ENCODE peak calls at places on chromosomes 4 and X, in ten cellular contexts. F, B, P, M, O, W, C, V, E and N are unnamed samples.

GRCh38 chrX:111652719-111653118 is 28.3 kb upstream of the ALG13 start:
- DNase-seq in P (no peak), B (no peak), W (no peak), C (no peak), F (no peak), E (no peak), O (no peak), M (no peak), V (no peak), N (no peak)

GRCh38 chr4:40719008-40719623 is 30.6 kb upstream of the NSUN7 start:
- DNase-seq in W (no peak), V (no peak), M (no peak), E (no peak), B (no peak), F (peak), P (no peak), C (peak), O (no peak), N (peak)

GRCh38 chr4:7839856-7840255 is 99.8 kb downstream of the AFAP1 start:
- DNase-seq in B (no peak), C (no peak), V (no peak), W (no peak), F (no peak), M (no peak), O (no peak), P (no peak), E (no peak), N (no peak)

GRCh38 chrX:11665144-11666040 is at the start of gene ARHGAP6:
- DNase-seq in B (no peak), V (peak), W (no peak), P (peak), O (peak), E (no peak), M (no peak), F (peak), C (no peak), N (peak)

GRCh38 chr4:170388255-170388654 is 298.5 kb upstream of the AADAT start:
- DNase-seq in F (peak), O (no peak), M (no peak), V (no peak), P (no peak), B (no peak), E (no peak), W (peak), C (no peak), N (no peak)

GRCh38 chr4:23083391-23083790 is 390.7 kb downstream of the GBA3 start:
- DNase-seq in F (no peak), O (no peak), E (no peak), W (no peak), M (no peak), B (no peak), C (no peak), P (no peak), V (no peak), N (no peak)

GRCh38 chrX:56782791-56783449 is 53.9 kb downstream of the NBDY start:
- DNase-seq in E (no peak), P (no peak), M (peak), C (no peak), B (no peak), F (no peak), O (no peak), W (no peak), V (no peak), N (no peak)

GRCh38 chr4:134687646-134688628 is 486.3 kb upstream of the PABPC4L start:
- DNase-seq in O (no peak), F (no peak), B (no peak), V (no peak), E (no peak), C (no peak), W (no peak), P (no peak), M (no peak), N (no peak)

GRCh38 chr4:124437853-124438495 is 274.6 kb downstream of the ANKRD50 start:
- DNase-seq in C (no peak), O (no peak), B (no peak), M (no peak), E (no peak), F (no peak), P (no peak), V (peak), W (no peak), N (no peak)

GRCh38 chr4:153937289-153937688 is 148.4 kb upstream of the SFRP2 start:
- DNase-seq in E (no peak), O (no peak), M (no peak), P (no peak), F (no peak), B (no peak), C (no peak), W (no peak), V (no peak), N (no peak)

GRCh38 chrX:142804085-142804484 is 221.6 kb upstream of the SPANXN4 start:
- DNase-seq in P (no peak), M (no peak), E (no peak), V (no peak), B (no peak), C (no peak), W (no peak), F (no peak), O (no peak), N (no peak)
- TF ChIP-seq CTCF in P (peak), M (no peak), E (no peak), V (no peak), B (no peak), C (peak), W (no peak), F (no peak), O (no peak), N (no peak)

DNA sequence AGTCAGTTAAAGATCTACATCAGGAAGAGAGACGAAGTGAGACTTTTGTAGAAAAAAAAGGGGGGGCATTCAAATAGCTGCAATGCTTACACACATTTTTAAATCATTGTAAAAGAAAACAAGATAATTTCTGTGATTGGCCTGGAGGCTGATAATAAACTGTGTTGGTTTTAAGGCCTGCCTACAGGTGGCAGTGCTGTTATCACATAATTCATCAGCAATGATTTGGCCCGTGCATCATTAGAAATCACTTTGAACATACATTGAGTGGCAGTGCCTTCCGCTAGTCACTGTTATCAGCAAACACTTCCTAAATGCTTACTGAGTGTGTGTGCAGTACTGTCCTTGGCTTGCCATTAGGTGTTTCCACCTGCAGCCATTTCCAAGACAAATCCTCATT is 831.9 kb downstream of the TRIML1 start:
- DNase-seq in P (no peak), C (peak), E (no peak), W (no peak), O (no peak), M (no peak), B (no peak), F (no peak), V (no peak), N (no peak)
- TF ChIP-seq CTCF in P (peak), C (peak), E (no peak), W (peak), O (no peak), M (peak), B (no peak), F (peak), V (no peak), N (no peak)

DNA sequence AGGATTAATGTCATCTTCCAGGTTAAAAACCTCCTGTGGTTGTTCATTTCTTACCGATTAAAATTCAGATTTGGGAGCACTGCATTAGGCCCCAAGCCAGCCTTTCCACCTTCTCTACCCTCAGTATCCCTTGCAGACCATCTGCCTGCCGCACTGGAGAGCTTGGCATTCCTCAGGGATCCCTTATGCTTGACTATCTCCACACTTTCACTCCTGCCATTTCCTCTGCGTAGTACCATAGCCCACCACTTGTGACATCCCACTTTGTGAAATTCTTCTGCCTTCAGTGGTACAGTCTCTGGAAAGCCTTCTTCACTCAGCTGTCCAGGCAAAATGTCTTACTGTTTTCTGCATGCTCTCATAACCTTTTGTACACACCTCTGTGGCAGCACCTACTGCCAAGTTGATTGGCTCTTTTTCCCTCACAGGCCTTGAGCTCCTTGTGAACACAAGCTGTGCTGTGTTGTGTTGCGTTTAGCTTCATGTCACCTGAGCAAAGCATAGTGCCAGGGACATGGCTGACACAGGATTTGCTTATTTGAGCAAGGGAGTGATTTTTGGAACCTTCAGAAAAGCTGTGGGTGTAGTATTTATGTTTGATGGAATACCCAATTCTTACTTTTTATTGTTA is 156.4 kb downstream of the ARX start:
- DNase-seq in F (no peak), V (no peak), E (no peak), C (no peak), P (no peak), W (no peak), M (no peak), O (no peak), B (no peak), N (no peak)
- TF ChIP-seq CTCF in F (no peak), V (no peak), E (no peak), C (no peak), P (no peak), W (no peak), M (no peak), O (no peak), B (no peak), N (no peak)

DNA sequence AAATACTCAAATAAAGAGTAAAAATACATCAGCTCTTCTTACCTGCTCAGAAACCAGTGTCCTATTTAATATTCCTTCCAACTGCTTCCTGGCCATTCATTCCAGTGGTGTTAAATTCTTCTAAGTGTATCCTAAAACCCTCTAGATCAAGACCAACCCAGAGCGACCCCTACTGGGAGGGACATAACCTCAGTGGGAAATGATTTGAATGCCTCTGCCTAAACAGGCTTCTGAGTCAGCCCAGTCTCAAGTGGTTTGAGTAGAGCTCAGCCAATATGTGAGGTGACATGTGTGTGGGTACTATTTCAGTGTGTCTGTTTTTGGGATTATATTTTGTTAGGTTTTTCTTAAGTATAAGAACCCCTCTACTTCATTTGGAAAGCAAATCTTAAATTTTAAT is 133.6 kb upstream of the ARHGEF9 start:
- DNase-seq in F (no peak), E (no peak), V (no peak), O (no peak), C (peak), W (no peak), M (no peak), B (no peak), P (no peak), N (no peak)
- TF ChIP-seq CTCF in F (peak), E (no peak), V (no peak), O (no peak), C (peak), W (no peak), M (no peak), B (peak), P (no peak), N (no peak)

DNA sequence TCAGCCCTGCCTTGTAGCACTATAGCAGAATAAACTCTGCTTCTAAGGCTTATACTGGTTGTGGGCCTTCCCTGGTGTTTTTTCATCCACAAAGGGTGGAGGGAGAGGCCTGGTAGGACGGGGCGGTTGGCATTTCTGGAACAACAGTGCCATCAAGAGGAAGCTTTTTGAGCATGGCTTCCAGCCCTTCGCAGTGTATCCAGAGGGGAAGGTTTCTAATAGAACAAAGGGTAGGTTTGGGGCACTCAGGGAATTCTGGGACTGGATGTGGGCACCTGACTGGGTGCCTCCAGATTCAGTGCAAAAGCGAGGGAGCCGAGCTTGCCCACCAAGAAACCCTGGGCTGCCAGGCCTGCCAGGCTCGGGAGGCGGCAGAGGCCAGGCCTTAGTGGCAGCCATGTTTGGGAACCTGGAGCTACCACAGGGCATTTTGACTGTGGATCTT is 229.6 kb upstream of the AGTR2 start:
- DNase-seq in B (no peak), C (peak), W (no peak), O (peak), M (peak), V (no peak), F (peak), E (no peak), P (no peak), N (no peak)
- TF ChIP-seq CTCF in B (peak), C (peak), W (no peak), O (peak), M (peak), V (no peak), F (no peak), E (no peak), P (no peak), N (no peak)

DNA sequence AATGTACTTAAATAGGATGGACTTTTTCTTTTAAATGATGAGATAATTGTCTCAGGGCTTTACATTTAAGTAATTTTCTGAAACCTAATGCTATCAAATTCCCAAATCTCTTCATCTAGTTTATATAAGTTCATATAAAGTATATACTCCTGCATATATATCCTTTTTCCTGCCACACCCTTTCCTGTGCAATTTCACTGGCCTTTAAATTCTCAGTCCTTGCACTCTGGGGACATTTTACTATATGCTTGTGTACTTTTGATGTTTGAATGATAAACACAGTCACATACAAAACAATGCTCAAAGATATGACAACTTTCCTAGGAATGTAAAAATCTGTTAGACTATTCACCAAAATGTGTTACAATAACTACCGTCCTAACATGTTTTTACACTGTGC is 60.1 kb downstream of the NDST4 start:
- DNase-seq in O (no peak), C (no peak), P (no peak), M (no peak), E (no peak), V (no peak), W (no peak), F (no peak), B (no peak), N (no peak)
- TF ChIP-seq CTCF in O (no peak), C (no peak), P (no peak), M (no peak), E (no peak), V (no peak), W (no peak), F (no peak), B (no peak), N (no peak)